ENCODE peak calls at places on chromosomes 4 and X, in eight cellular contexts. One of them, this sample, is unnamed.

GRCh38 chr4:103718993-103719319 is 829 bp downstream of the TACR3 start:
- DNase-seq in RWPE1: no peak
- DNase-seq in skeletal muscle cell: no peak
- DNase-seq in CD8-positive, alpha-beta memory T cell: no peak
- DNase-seq in HS-27A: no peak
- DNase-seq in stimulated activated CD4-positive, alpha-beta T cell treated with anti-CD3 and anti-CD28 coated beads, Interleukin-15, amount 100 ng/mL, for 1 hour: no peak
- DNase-seq in Calu3: no peak
- DNase-seq in left colon: no peak
- DNase-seq in this sample: no peak

GRCh38 chrX:44265559-44265958 is 77.9 kb downstream of the EFHC2 start:
- DNase-seq in RWPE1: no peak
- DNase-seq in skeletal muscle cell: no peak
- DNase-seq in CD8-positive, alpha-beta memory T cell: no peak
- DNase-seq in HS-27A: no peak
- DNase-seq in stimulated activated CD4-positive, alpha-beta T cell treated with anti-CD3 and anti-CD28 coated beads, Interleukin-15, amount 100 ng/mL, for 1 hour: no peak
- DNase-seq in Calu3: no peak
- DNase-seq in left colon: no peak
- DNase-seq in this sample: no peak

GRCh38 chr4:7668826-7669225 is 234.1 kb upstream of the PSAPL1 start:
- DNase-seq in RWPE1: no peak
- DNase-seq in skeletal muscle cell: no peak
- DNase-seq in CD8-positive, alpha-beta memory T cell: no peak
- DNase-seq in HS-27A: no peak
- DNase-seq in stimulated activated CD4-positive, alpha-beta T cell treated with anti-CD3 and anti-CD28 coated beads, Interleukin-15, amount 100 ng/mL, for 1 hour: no peak
- DNase-seq in Calu3: no peak
- DNase-seq in left colon: no peak
- DNase-seq in this sample: no peak

GRCh38 chr4:48665555-48666186 is 114.4 kb downstream of the FRYL start:
- DNase-seq in RWPE1: peak
- DNase-seq in skeletal muscle cell: no peak
- DNase-seq in CD8-positive, alpha-beta memory T cell: no peak
- DNase-seq in HS-27A: no peak
- DNase-seq in stimulated activated CD4-positive, alpha-beta T cell treated with anti-CD3 and anti-CD28 coated beads, Interleukin-15, amount 100 ng/mL, for 1 hour: no peak
- DNase-seq in Calu3: no peak
- DNase-seq in left colon: no peak
- DNase-seq in this sample: no peak

GRCh38 chr4:10006236-10006603 is 15.1 kb downstream of the SLC2A9 start:
- DNase-seq in RWPE1: peak
- DNase-seq in skeletal muscle cell: peak
- DNase-seq in CD8-positive, alpha-beta memory T cell: no peak
- DNase-seq in HS-27A: no peak
- DNase-seq in stimulated activated CD4-positive, alpha-beta T cell treated with anti-CD3 and anti-CD28 coated beads, Interleukin-15, amount 100 ng/mL, for 1 hour: no peak
- DNase-seq in Calu3: peak
- DNase-seq in left colon: peak
- DNase-seq in this sample: peak

GRCh38 chrX:6505960-6506359 is 29.0 kb downstream of the VCX3A start:
- DNase-seq in RWPE1: no peak
- DNase-seq in skeletal muscle cell: no peak
- DNase-seq in CD8-positive, alpha-beta memory T cell: no peak
- DNase-seq in HS-27A: no peak
- DNase-seq in stimulated activated CD4-positive, alpha-beta T cell treated with anti-CD3 and anti-CD28 coated beads, Interleukin-15, amount 100 ng/mL, for 1 hour: no peak
- DNase-seq in Calu3: no peak
- DNase-seq in left colon: no peak
- DNase-seq in this sample: no peak

GRCh38 chr4:169100656-169101055 is 90.6 kb upstream of the CBR4 start:
- DNase-seq in RWPE1: no peak
- DNase-seq in skeletal muscle cell: no peak
- DNase-seq in CD8-positive, alpha-beta memory T cell: no peak
- DNase-seq in HS-27A: no peak
- DNase-seq in stimulated activated CD4-positive, alpha-beta T cell treated with anti-CD3 and anti-CD28 coated beads, Interleukin-15, amount 100 ng/mL, for 1 hour: no peak
- DNase-seq in Calu3: no peak
- DNase-seq in left colon: no peak
- DNase-seq in this sample: no peak

GRCh38 chr4:74444891-74445642 is at the start of gene AREG:
- DNase-seq in RWPE1: peak
- DNase-seq in skeletal muscle cell: no peak
- DNase-seq in CD8-positive, alpha-beta memory T cell: peak
- DNase-seq in HS-27A: no peak
- DNase-seq in stimulated activated CD4-positive, alpha-beta T cell treated with anti-CD3 and anti-CD28 coated beads, Interleukin-15, amount 100 ng/mL, for 1 hour: peak
- DNase-seq in Calu3: peak
- DNase-seq in left colon: peak
- DNase-seq in this sample: peak

GRCh38 chr4:612052-612748 is 13.2 kb upstream of the PDE6B start:
- DNase-seq in RWPE1: no peak
- DNase-seq in skeletal muscle cell: no peak
- DNase-seq in CD8-positive, alpha-beta memory T cell: no peak
- DNase-seq in HS-27A: no peak
- DNase-seq in stimulated activated CD4-positive, alpha-beta T cell treated with anti-CD3 and anti-CD28 coated beads, Interleukin-15, amount 100 ng/mL, for 1 hour: no peak
- DNase-seq in Calu3: no peak
- DNase-seq in left colon: no peak
- DNase-seq in this sample: no peak

GRCh38 chrX:132533409-132533808 is 44.6 kb upstream of the MBNL3 start:
- DNase-seq in RWPE1: no peak
- DNase-seq in skeletal muscle cell: no peak
- DNase-seq in CD8-positive, alpha-beta memory T cell: no peak
- DNase-seq in HS-27A: no peak
- DNase-seq in stimulated activated CD4-positive, alpha-beta T cell treated with anti-CD3 and anti-CD28 coated beads, Interleukin-15, amount 100 ng/mL, for 1 hour: no peak
- DNase-seq in Calu3: no peak
- DNase-seq in left colon: no peak
- DNase-seq in this sample: no peak

GRCh38 chr4:54099959-54100606 is at the start of gene GSX2:
- DNase-seq in RWPE1: no peak
- DNase-seq in skeletal muscle cell: no peak
- DNase-seq in CD8-positive, alpha-beta memory T cell: no peak
- DNase-seq in HS-27A: no peak
- DNase-seq in stimulated activated CD4-positive, alpha-beta T cell treated with anti-CD3 and anti-CD28 coated beads, Interleukin-15, amount 100 ng/mL, for 1 hour: no peak
- DNase-seq in Calu3: peak
- DNase-seq in left colon: no peak
- DNase-seq in this sample: peak

GRCh38 chrX:48971325-48972213 is at the start of gene KCND1:
- DNase-seq in RWPE1: no peak
- DNase-seq in skeletal muscle cell: peak
- DNase-seq in CD8-positive, alpha-beta memory T cell: no peak
- DNase-seq in HS-27A: no peak
- DNase-seq in stimulated activated CD4-positive, alpha-beta T cell treated with anti-CD3 and anti-CD28 coated beads, Interleukin-15, amount 100 ng/mL, for 1 hour: peak
- DNase-seq in Calu3: peak
- DNase-seq in left colon: peak
- DNase-seq in this sample: peak

GRCh38 chr4:25313194-25313895 is 771 bp downstream of the ZCCHC4 start:
- DNase-seq in RWPE1: peak
- DNase-seq in skeletal muscle cell: no peak
- DNase-seq in CD8-positive, alpha-beta memory T cell: no peak
- DNase-seq in HS-27A: no peak
- DNase-seq in stimulated activated CD4-positive, alpha-beta T cell treated with anti-CD3 and anti-CD28 coated beads, Interleukin-15, amount 100 ng/mL, for 1 hour: no peak
- DNase-seq in Calu3: no peak
- DNase-seq in left colon: peak
- DNase-seq in this sample: no peak

GRCh38 chrX:48697182-48697727 is 721 bp downstream of the SUV39H1 start:
- DNase-seq in RWPE1: peak
- DNase-seq in skeletal muscle cell: no peak
- DNase-seq in CD8-positive, alpha-beta memory T cell: no peak
- DNase-seq in HS-27A: no peak
- DNase-seq in stimulated activated CD4-positive, alpha-beta T cell treated with anti-CD3 and anti-CD28 coated beads, Interleukin-15, amount 100 ng/mL, for 1 hour: no peak
- DNase-seq in Calu3: no peak
- DNase-seq in left colon: no peak
- DNase-seq in this sample: no peak

GRCh38 chrX:53022381-53022780 is 26.2 kb upstream of the GPR173 start:
- DNase-seq in RWPE1: no peak
- DNase-seq in skeletal muscle cell: no peak
- DNase-seq in CD8-positive, alpha-beta memory T cell: no peak
- DNase-seq in HS-27A: no peak
- DNase-seq in stimulated activated CD4-positive, alpha-beta T cell treated with anti-CD3 and anti-CD28 coated beads, Interleukin-15, amount 100 ng/mL, for 1 hour: no peak
- DNase-seq in Calu3: no peak
- DNase-seq in left colon: no peak
- DNase-seq in this sample: no peak

This sample was measured in AG10803.